ENCODE peak calls at places on chromosome X, in ten cellular contexts. One of them, this sample, is unnamed.
A peak's percentile ranks its signal among the peaks of the same experiment; 100 is the strongest.

GRCh38 chrX:75038925-75039324 is 113.7 kb upstream of the NEXMIF start:
- ATAC-seq in activated B cell treated with CpG ODN at 0.5 μM for 24 hours: no peak
- ATAC-seq in left ventricle myocardium superior: no peak
- ATAC-seq in psoas muscle: no peak
- ATAC-seq in stimulated activated naive CD8-positive, alpha-beta T cell treated with anti-CD3 and anti-CD28 coated beads, Interleukin-15, Interleukin-2, amounts not matched to agents 100 U/mL and 50 U/mL, for 24 hours: no peak
- ATAC-seq in pancreas: no peak
- ATAC-seq in upper lobe of right lung: no peak
- ATAC-seq in T-helper 17 cell: no peak
- ATAC-seq in omental fat pad: no peak
- ATAC-seq in heart left ventricle: peak; percentile 29
- ATAC-seq in this sample: no peak

GRCh38 chrX:41131766-41132165 is 46.5 kb downstream of the USP9X start:
- ATAC-seq in activated B cell treated with CpG ODN at 0.5 μM for 24 hours: no peak
- ATAC-seq in left ventricle myocardium superior: no peak
- ATAC-seq in psoas muscle: no peak
- ATAC-seq in stimulated activated naive CD8-positive, alpha-beta T cell treated with anti-CD3 and anti-CD28 coated beads, Interleukin-15, Interleukin-2, amounts not matched to agents 100 U/mL and 50 U/mL, for 24 hours: no peak
- ATAC-seq in pancreas: no peak
- ATAC-seq in upper lobe of right lung: no peak
- ATAC-seq in T-helper 17 cell: no peak
- ATAC-seq in omental fat pad: no peak
- ATAC-seq in heart left ventricle: no peak
- ATAC-seq in this sample: no peak

GRCh38 chrX:1743105-1743504 is 128.2 kb downstream of the ASMT start:
- ATAC-seq in activated B cell treated with CpG ODN at 0.5 μM for 24 hours: no peak
- ATAC-seq in left ventricle myocardium superior: no peak
- ATAC-seq in psoas muscle: no peak
- ATAC-seq in stimulated activated naive CD8-positive, alpha-beta T cell treated with anti-CD3 and anti-CD28 coated beads, Interleukin-15, Interleukin-2, amounts not matched to agents 100 U/mL and 50 U/mL, for 24 hours: no peak
- ATAC-seq in pancreas: no peak
- ATAC-seq in upper lobe of right lung: no peak
- ATAC-seq in T-helper 17 cell: no peak
- ATAC-seq in omental fat pad: no peak
- ATAC-seq in heart left ventricle: no peak
- ATAC-seq in this sample: no peak

GRCh38 chrX:54066841-54067240 is 22.6 kb upstream of the PHF8 start:
- ATAC-seq in activated B cell treated with CpG ODN at 0.5 μM for 24 hours: no peak
- ATAC-seq in left ventricle myocardium superior: no peak
- ATAC-seq in psoas muscle: no peak
- ATAC-seq in stimulated activated naive CD8-positive, alpha-beta T cell treated with anti-CD3 and anti-CD28 coated beads, Interleukin-15, Interleukin-2, amounts not matched to agents 100 U/mL and 50 U/mL, for 24 hours: no peak
- ATAC-seq in pancreas: no peak
- ATAC-seq in upper lobe of right lung: no peak
- ATAC-seq in T-helper 17 cell: no peak
- ATAC-seq in omental fat pad: no peak
- ATAC-seq in heart left ventricle: no peak
- ATAC-seq in this sample: no peak

GRCh38 chrX:153672531-153673397 is 849 bp downstream of the PNCK start:
- ATAC-seq in activated B cell treated with CpG ODN at 0.5 μM for 24 hours: no peak
- ATAC-seq in left ventricle myocardium superior: no peak
- ATAC-seq in psoas muscle: no peak
- ATAC-seq in stimulated activated naive CD8-positive, alpha-beta T cell treated with anti-CD3 and anti-CD28 coated beads, Interleukin-15, Interleukin-2, amounts not matched to agents 100 U/mL and 50 U/mL, for 24 hours: no peak
- ATAC-seq in pancreas: no peak
- ATAC-seq in upper lobe of right lung: no peak
- ATAC-seq in T-helper 17 cell: no peak
- ATAC-seq in omental fat pad: no peak
- ATAC-seq in heart left ventricle: no peak
- ATAC-seq in this sample: no peak

GRCh38 chrX:131762802-131763234 is 218.9 kb downstream of the OR13H1 start:
- ATAC-seq in activated B cell treated with CpG ODN at 0.5 μM for 24 hours: no peak
- ATAC-seq in left ventricle myocardium superior: no peak
- ATAC-seq in psoas muscle: peak; percentile 88
- ATAC-seq in stimulated activated naive CD8-positive, alpha-beta T cell treated with anti-CD3 and anti-CD28 coated beads, Interleukin-15, Interleukin-2, amounts not matched to agents 100 U/mL and 50 U/mL, for 24 hours: no peak
- ATAC-seq in pancreas: peak; percentile 88
- ATAC-seq in upper lobe of right lung: no peak
- ATAC-seq in T-helper 17 cell: no peak
- ATAC-seq in omental fat pad: peak; percentile 54
- ATAC-seq in heart left ventricle: peak; percentile 89
- ATAC-seq in this sample: no peak

GRCh38 chrX:144791298-144791697 is 456.0 kb upstream of the SPANXN1 start:
- ATAC-seq in activated B cell treated with CpG ODN at 0.5 μM for 24 hours: no peak
- ATAC-seq in left ventricle myocardium superior: no peak
- ATAC-seq in psoas muscle: no peak
- ATAC-seq in stimulated activated naive CD8-positive, alpha-beta T cell treated with anti-CD3 and anti-CD28 coated beads, Interleukin-15, Interleukin-2, amounts not matched to agents 100 U/mL and 50 U/mL, for 24 hours: no peak
- ATAC-seq in pancreas: no peak
- ATAC-seq in upper lobe of right lung: no peak
- ATAC-seq in T-helper 17 cell: no peak
- ATAC-seq in omental fat pad: no peak
- ATAC-seq in heart left ventricle: no peak
- ATAC-seq in this sample: no peak

GRCh38 chrX:100368167-100368566 is 41.9 kb downstream of the PCDH19 start:
- ATAC-seq in activated B cell treated with CpG ODN at 0.5 μM for 24 hours: no peak
- ATAC-seq in left ventricle myocardium superior: no peak
- ATAC-seq in psoas muscle: no peak
- ATAC-seq in stimulated activated naive CD8-positive, alpha-beta T cell treated with anti-CD3 and anti-CD28 coated beads, Interleukin-15, Interleukin-2, amounts not matched to agents 100 U/mL and 50 U/mL, for 24 hours: no peak
- ATAC-seq in pancreas: peak; percentile 69
- ATAC-seq in upper lobe of right lung: peak; percentile 46
- ATAC-seq in T-helper 17 cell: no peak
- ATAC-seq in omental fat pad: no peak
- ATAC-seq in heart left ventricle: no peak
- ATAC-seq in this sample: no peak

GRCh38 chrX:9374537-9374936 is 90.3 kb upstream of the TBL1X start:
- ATAC-seq in activated B cell treated with CpG ODN at 0.5 μM for 24 hours: no peak
- ATAC-seq in left ventricle myocardium superior: no peak
- ATAC-seq in psoas muscle: no peak
- ATAC-seq in stimulated activated naive CD8-positive, alpha-beta T cell treated with anti-CD3 and anti-CD28 coated beads, Interleukin-15, Interleukin-2, amounts not matched to agents 100 U/mL and 50 U/mL, for 24 hours: no peak
- ATAC-seq in pancreas: no peak
- ATAC-seq in upper lobe of right lung: no peak
- ATAC-seq in T-helper 17 cell: no peak
- ATAC-seq in omental fat pad: no peak
- ATAC-seq in heart left ventricle: no peak
- ATAC-seq in this sample: no peak

GRCh38 chrX:31266172-31267076 is 194.6 kb upstream of the FTHL17 start:
- ATAC-seq in activated B cell treated with CpG ODN at 0.5 μM for 24 hours: peak; percentile 94
- ATAC-seq in left ventricle myocardium superior: peak; percentile 97
- ATAC-seq in psoas muscle: peak; percentile 48
- ATAC-seq in stimulated activated naive CD8-positive, alpha-beta T cell treated with anti-CD3 and anti-CD28 coated beads, Interleukin-15, Interleukin-2, amounts not matched to agents 100 U/mL and 50 U/mL, for 24 hours: peak; percentile 46
- ATAC-seq in pancreas: peak; percentile 84
- ATAC-seq in upper lobe of right lung: peak; percentile 98
- ATAC-seq in T-helper 17 cell: peak; percentile 63
- ATAC-seq in omental fat pad: peak; percentile 85
- ATAC-seq in heart left ventricle: peak; percentile 93
- ATAC-seq in this sample: peak; percentile 91

GRCh38 chrX:71652405-71652804 is 14.9 kb upstream of the LOC101059915 start:
- ATAC-seq in activated B cell treated with CpG ODN at 0.5 μM for 24 hours: peak; percentile 60
- ATAC-seq in left ventricle myocardium superior: peak; percentile 51
- ATAC-seq in psoas muscle: peak; percentile 51
- ATAC-seq in stimulated activated naive CD8-positive, alpha-beta T cell treated with anti-CD3 and anti-CD28 coated beads, Interleukin-15, Interleukin-2, amounts not matched to agents 100 U/mL and 50 U/mL, for 24 hours: peak; percentile 55
- ATAC-seq in pancreas: peak; percentile 84
- ATAC-seq in upper lobe of right lung: peak; percentile 83
- ATAC-seq in T-helper 17 cell: peak; percentile 58
- ATAC-seq in omental fat pad: no peak
- ATAC-seq in heart left ventricle: peak; percentile 42
- ATAC-seq in this sample: no peak

GRCh38 chrX:121569609-121570008 is 522.2 kb downstream of the GLUD2 start:
- ATAC-seq in activated B cell treated with CpG ODN at 0.5 μM for 24 hours: peak; percentile 57
- ATAC-seq in left ventricle myocardium superior: no peak
- ATAC-seq in psoas muscle: no peak
- ATAC-seq in stimulated activated naive CD8-positive, alpha-beta T cell treated with anti-CD3 and anti-CD28 coated beads, Interleukin-15, Interleukin-2, amounts not matched to agents 100 U/mL and 50 U/mL, for 24 hours: no peak
- ATAC-seq in pancreas: no peak
- ATAC-seq in upper lobe of right lung: no peak
- ATAC-seq in T-helper 17 cell: no peak
- ATAC-seq in omental fat pad: no peak
- ATAC-seq in heart left ventricle: no peak
- ATAC-seq in this sample: peak; percentile 78

GRCh38 chrX:56385336-56385735 is 153.2 kb downstream of the KLF8 start:
- ATAC-seq in activated B cell treated with CpG ODN at 0.5 μM for 24 hours: no peak
- ATAC-seq in left ventricle myocardium superior: no peak
- ATAC-seq in psoas muscle: no peak
- ATAC-seq in stimulated activated naive CD8-positive, alpha-beta T cell treated with anti-CD3 and anti-CD28 coated beads, Interleukin-15, Interleukin-2, amounts not matched to agents 100 U/mL and 50 U/mL, for 24 hours: no peak
- ATAC-seq in pancreas: no peak
- ATAC-seq in upper lobe of right lung: no peak
- ATAC-seq in T-helper 17 cell: peak; percentile 78
- ATAC-seq in omental fat pad: no peak
- ATAC-seq in heart left ventricle: no peak
- ATAC-seq in this sample: no peak

GRCh38 chrX:3638280-3638873 is 75.1 kb downstream of the PRKX start:
- ATAC-seq in activated B cell treated with CpG ODN at 0.5 μM for 24 hours: peak; percentile 45
- ATAC-seq in left ventricle myocardium superior: no peak
- ATAC-seq in psoas muscle: no peak
- ATAC-seq in stimulated activated naive CD8-positive, alpha-beta T cell treated with anti-CD3 and anti-CD28 coated beads, Interleukin-15, Interleukin-2, amounts not matched to agents 100 U/mL and 50 U/mL, for 24 hours: no peak
- ATAC-seq in pancreas: peak; percentile 83
- ATAC-seq in upper lobe of right lung: peak; percentile 45
- ATAC-seq in T-helper 17 cell: no peak
- ATAC-seq in omental fat pad: no peak
- ATAC-seq in heart left ventricle: no peak
- ATAC-seq in this sample: no peak

GRCh38 chrX:46587753-46588171 is 14.2 kb downstream of the CHST7 start:
- ATAC-seq in activated B cell treated with CpG ODN at 0.5 μM for 24 hours: no peak
- ATAC-seq in left ventricle myocardium superior: peak; percentile 60
- ATAC-seq in psoas muscle: no peak
- ATAC-seq in stimulated activated naive CD8-positive, alpha-beta T cell treated with anti-CD3 and anti-CD28 coated beads, Interleukin-15, Interleukin-2, amounts not matched to agents 100 U/mL and 50 U/mL, for 24 hours: no peak
- ATAC-seq in pancreas: no peak
- ATAC-seq in upper lobe of right lung: peak; percentile 20
- ATAC-seq in T-helper 17 cell: peak; percentile 23
- ATAC-seq in omental fat pad: no peak
- ATAC-seq in heart left ventricle: peak; percentile 52
- ATAC-seq in this sample: no peak

This sample was measured in stimulated activated memory B cell treated with anti-CD40 and anti-IgM and Interleukin-4, amounts not matched to agents 10 μg/mL and 1 μg/mL and 100 μg/mL, for 72 hours.